ENCODE peak calls at places on chromosomes 1 and 21, in five cellular contexts. Y is tibial nerve, J is breast epithelium, W is OCI-LY7, Q is BJ. G is an unnamed sample.
A peak's percentile ranks its signal among the peaks of the same experiment; 100 is the strongest.

GRCh38 chr1:98884864-98885263 is 119.8 kb downstream of the PLPPR5 start:
- DNase-seq in Y (no peak), J (no peak), W (no peak), Q (no peak), G (no peak)

GRCh38 chr1:67850611-67851075 is 17.4 kb upstream of the GNG12 start:
- DNase-seq in Y (peak; percentile 85), J (peak; percentile 74), W (no peak), Q (no peak), G (peak; percentile 85)

GRCh38 chr1:66396212-66396890 is 137.6 kb upstream of the SGIP1 start:
- DNase-seq in Y (no peak), J (no peak), W (no peak), Q (no peak), G (no peak)

GRCh38 chr1:16067127-16067768 is 6.2 kb downstream of the FAM131C start:
- DNase-seq in Y (no peak), J (no peak), W (no peak), Q (no peak), G (peak; percentile 12)

GRCh38 chr1:20469406-20470076 is 16.5 kb downstream of the CAMK2N1 start:
- DNase-seq in Y (no peak), J (no peak), W (no peak), Q (no peak), G (no peak)

GRCh38 chr1:20935717-20936116 is 148.6 kb upstream of the HP1BP3 start:
- DNase-seq in Y (no peak), J (no peak), W (no peak), Q (no peak), G (no peak)

GRCh38 chr21:36325373-36326010 is 5.5 kb downstream of the MORC3 start:
- DNase-seq in Y (no peak), J (no peak), W (no peak), Q (no peak), G (peak; percentile 32)

GRCh38 chr1:20102875-20103274 is 16.5 kb downstream of the PLA2G2D start:
- DNase-seq in Y (no peak), J (no peak), W (no peak), Q (no peak), G (peak; percentile 33)

GRCh38 chr1:85952460-85952859 is 204.1 kb downstream of the COL24A1 start:
- DNase-seq in Y (no peak), J (no peak), W (no peak), Q (no peak), G (no peak)

GRCh38 chr1:208433086-208433485 is 188.9 kb upstream of the PLXNA2 start:
- DNase-seq in Y (no peak), J (no peak), W (no peak), Q (no peak), G (peak; percentile 50)

GRCh38 chr1:71049951-71050598 is 2.5 kb upstream of the PTGER3 start:
- DNase-seq in Y (peak; percentile 76), J (no peak), W (peak; percentile 68), Q (peak; percentile 12), G (peak; percentile 74)

GRCh38 chr21:35164380-35164779 is 115.3 kb upstream of the RUNX1 start:
- DNase-seq in Y (no peak), J (no peak), W (no peak), Q (no peak), G (no peak)

GRCh38 chr1:24925082-24925779 is 4.8 kb downstream of the RUNX3 start:
- DNase-seq in Y (no peak), J (no peak), W (no peak), Q (no peak), G (no peak)

GRCh38 chr21:33640697-33641338 is 723 bp downstream of the CRYZL1 start:
- DNase-seq in Y (no peak), J (no peak), W (peak; percentile 20), Q (no peak), G (no peak)

GRCh38 chr1:106523448-106523847 is 533.0 kb upstream of the PRMT6 start:
- DNase-seq in Y (no peak), J (no peak), W (no peak), Q (no peak), G (no peak)

GRCh38 chr1:3029481-3029961 is 8.3 kb downstream of the ACTRT2 start:
- DNase-seq in Y (no peak), J (peak; percentile 43), W (no peak), Q (no peak), G (no peak)

GRCh38 chr1:12341667-12342066 is 111.8 kb downstream of the VPS13D start:
- DNase-seq in Y (no peak), J (no peak), W (no peak), Q (no peak), G (no peak)

GRCh38 chr1:153842006-153842471 is 66.8 kb downstream of the SLC27A3 start:
- DNase-seq in Y (no peak), J (no peak), W (peak; percentile 52), Q (no peak), G (peak; percentile 24)

GRCh38 chr1:203898458-203899244 is 37.3 kb downstream of the SNRPE start:
- DNase-seq in Y (no peak), J (no peak), W (no peak), Q (no peak), G (no peak)

GRCh38 chr1:161858271-161858670 is 92.2 kb downstream of the ATF6 start:
- DNase-seq in Y (no peak), J (no peak), W (no peak), Q (no peak), G (no peak)

GRCh38 chr1:89890085-89890754 is 69.4 kb downstream of the LRRC8D start:
- DNase-seq in Y (no peak), J (peak; percentile 79), W (no peak), Q (no peak), G (peak; percentile 38)

GRCh38 chr1:941588-942383 is 17.3 kb downstream of the NOC2L start:
- DNase-seq in Y (no peak), J (peak; percentile 71), W (no peak), Q (no peak), G (peak; percentile 94)

GRCh38 chr1:115706774-115707425 is 61.6 kb downstream of the CASQ2 start:
- DNase-seq in Y (no peak), J (no peak), W (peak; percentile 57), Q (no peak), G (peak; percentile 64)

GRCh38 chr1:215987092-215987855 is 420.2 kb downstream of the KCTD3 start:
- DNase-seq in Y (no peak), J (no peak), W (no peak), Q (no peak), G (no peak)

GRCh38 chr1:76390451-76390850 is 315.9 kb downstream of the ST6GALNAC3 start:
- DNase-seq in Y (no peak), J (peak; percentile 58), W (no peak), Q (no peak), G (no peak)

GRCh38 chr1:30143517-30143916 is 579.9 kb downstream of the MATN1 start:
- DNase-seq in Y (no peak), J (no peak), W (no peak), Q (no peak), G (no peak)

GRCh38 chr21:17463441-17463840 is 49.4 kb upstream of the CXADR start:
- DNase-seq in Y (no peak), J (no peak), W (no peak), Q (peak; percentile 80), G (peak; percentile 79)

GRCh38 chr1:155062702-155063411 is 683 bp upstream of the EFNA4 start:
- DNase-seq in Y (peak; percentile 60), J (peak; percentile 69), W (peak; percentile 84), Q (no peak), G (peak; percentile 50)

DNA sequence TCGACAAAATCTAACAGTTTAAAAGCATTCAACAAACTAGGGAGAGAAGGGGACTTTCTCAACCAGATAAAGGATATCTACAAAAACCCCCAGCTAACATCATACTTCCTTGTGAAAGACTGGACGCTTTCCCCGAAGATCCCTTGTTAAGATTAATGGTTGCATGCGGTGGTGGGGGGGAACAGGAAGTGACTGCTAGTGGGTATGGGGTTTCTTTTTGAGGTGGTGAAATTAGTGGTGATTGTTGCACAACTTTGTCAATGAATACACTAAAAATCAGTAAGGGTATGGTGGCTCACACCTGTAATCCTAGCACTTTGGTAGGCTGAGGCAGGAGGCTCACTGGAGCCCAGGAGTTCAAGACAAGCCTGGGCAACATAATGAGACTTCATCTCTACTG is 26.9 kb upstream of the EYA3 start:
- DNase-seq in Y (peak; percentile 34), J (no peak), W (no peak), Q (no peak), G (no peak)
- H3K4me3 ChIP-seq in Y (no peak overlapping the region), J (no peak overlapping the region), W (no peak overlapping the region), Q (no peak overlapping the region), G (no peak overlapping the region)

DNA sequence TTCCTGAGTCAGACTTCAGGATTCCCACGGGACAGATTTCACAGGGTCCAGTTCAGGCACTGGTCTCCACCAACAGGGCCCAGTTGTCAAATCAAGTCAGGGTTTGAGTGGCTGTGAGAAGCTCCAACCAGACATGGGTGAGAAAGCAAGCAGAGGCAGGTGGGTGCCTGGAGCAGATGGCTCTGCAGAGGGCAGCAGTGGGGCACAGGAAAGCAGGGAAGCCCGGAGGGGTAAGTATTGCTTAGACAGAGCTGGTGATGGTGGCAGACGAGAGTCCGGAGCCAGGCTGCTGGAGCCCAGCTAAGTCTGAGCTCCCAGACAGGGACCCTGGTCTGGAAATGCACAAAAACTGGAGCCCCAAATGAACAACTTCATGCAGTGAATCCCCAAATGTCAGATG is 40.4 kb downstream of the RIMS3 start:
- DNase-seq in Y (no peak), J (no peak), W (peak; percentile 37), Q (no peak), G (peak; percentile 4)
- TF ChIP-seq CTCF in Y (no peak), J (no peak), W (peak; percentile 52), Q (peak; percentile 43), G (peak; percentile 45)

GRCh38 chr21:42654179-42654912 is 925 bp downstream of the PDE9A start:
- DNase-seq in Y (no peak), J (no peak), W (peak; percentile 89), Q (no peak), G (no peak)
- H3K4me3 ChIP-seq in Y (peak overlapping the region; percentile 71), J (peak overlapping the region; percentile 93), W (peak overlapping the region; percentile 71), Q (no peak overlapping the region), G (no peak overlapping the region)

GRCh38 chr1:178168535-178168934 is 74.6 kb downstream of the RASAL2 start:
- DNase-seq in Y (no peak), J (no peak), W (no peak), Q (no peak), G (peak; percentile 70)

GRCh38 chr1:178174539-178174938 is 80.6 kb downstream of the RASAL2 start:
- DNase-seq in Y (no peak), J (no peak), W (no peak), Q (no peak), G (no peak)

GRCh38 chr1:178169649-178170048 is 75.7 kb downstream of the RASAL2 start:
- DNase-seq in Y (no peak), J (no peak), W (no peak), Q (no peak), G (no peak)

GRCh38 chr1:178172939-178173338 is 79.0 kb downstream of the RASAL2 start:
- DNase-seq in Y (no peak), J (no peak), W (no peak), Q (no peak), G (peak; percentile 58)
- TF ChIP-seq CTCF in Y (no peak), J (no peak), W (no peak), Q (no peak), G (no peak)